ENCODE peak calls at places on chromosome 18, in ten cellular contexts. E is fibroblast of mammary gland; J is transverse colon; M is hypothalamus; C is neural progenitor cell; A is T-helper 1 cell; D is stimulated activated CD4-positive, alpha-beta T cell treated with anti-CD3 and anti-CD28 coated beads, Interleukin-15, amount 100 ng/mL, for 1 hour; V is CD4-positive, alpha-beta T cell; I is NCI-H1417; G is non-pigmented ciliary epithelial cell. L is an unnamed sample.

GRCh38 chr18:51480562-51481261 is 283.2 kb upstream of the MEX3C start:
- DNase-seq in E (no peak), J (no peak), M (no peak), C (no peak), A (no peak), D (no peak), V (no peak), I (no peak), G (no peak), L (no peak)

GRCh38 chr18:54043484-54044256 is 180.8 kb downstream of the MBD2 start:
- DNase-seq in E (peak; percentile 7), J (no peak), M (no peak), C (no peak), A (no peak), D (no peak), V (no peak), I (no peak), G (no peak), L (no peak)

GRCh38 chr18:42784612-42785011 is 330.9 kb downstream of the RIT2 start:
- DNase-seq in E (no peak), J (no peak), M (no peak), C (no peak), A (no peak), D (no peak), V (no peak), I (no peak), G (no peak), L (no peak)

GRCh38 chr18:50287028-50287440 is 458 bp downstream of the CXXC1 start:
- DNase-seq in E (no peak), J (no peak), M (no peak), C (no peak), A (no peak), D (no peak), V (no peak), I (no peak), G (no peak), L (no peak)

GRCh38 chr18:59881728-59882685 is 17.8 kb upstream of the PMAIP1 start:
- DNase-seq in E (peak; percentile 43), J (peak; percentile 52), M (no peak), C (no peak), A (no peak), D (no peak), V (no peak), I (peak; percentile 95), G (no peak), L (peak; percentile 13)

GRCh38 chr18:30034818-30035217 is 1007.7 kb downstream of the DSC3 start:
- DNase-seq in E (no peak), J (no peak), M (no peak), C (no peak), A (no peak), D (no peak), V (no peak), I (no peak), G (no peak), L (no peak)

GRCh38 chr18:26322892-26323653 is 96.8 kb downstream of the TAF4B start:
- DNase-seq in E (peak; percentile 67), J (no peak), M (no peak), C (no peak), A (no peak), D (no peak), V (no peak), I (no peak), G (peak; percentile 49), L (no peak)

GRCh38 chr18:76986391-76986790 is 146.2 kb downstream of the MBP start:
- DNase-seq in E (no peak), J (no peak), M (no peak), C (no peak), A (no peak), D (no peak), V (no peak), I (no peak), G (no peak), L (no peak)

GRCh38 chr18:39496986-39497385 is 1931.4 kb upstream of the CELF4 start:
- DNase-seq in E (no peak), J (no peak), M (no peak), C (no peak), A (no peak), D (no peak), V (no peak), I (no peak), G (no peak), L (no peak)

GRCh38 chr18:32378705-32379104 is 92.0 kb downstream of the GAREM1 start:
- DNase-seq in E (peak; percentile 90), J (no peak), M (no peak), C (no peak), A (no peak), D (no peak), V (no peak), I (peak; percentile 24), G (peak; percentile 40), L (peak; percentile 62)

GRCh38 chr18:76580288-76580962 is 85.4 kb upstream of the ZNF516 start:
- DNase-seq in E (no peak), J (no peak), M (no peak), C (no peak), A (no peak), D (no peak), V (no peak), I (no peak), G (no peak), L (no peak)

GRCh38 chr18:68611301-68611700 is 103.6 kb downstream of the TMX3 start:
- DNase-seq in E (no peak), J (no peak), M (no peak), C (no peak), A (no peak), D (no peak), V (no peak), I (no peak), G (no peak), L (no peak)

GRCh38 chr18:79626905-79627749 is 52.5 kb upstream of the CTDP1 start:
- DNase-seq in E (no peak), J (no peak), M (no peak), C (no peak), A (no peak), D (no peak), V (no peak), I (no peak), G (no peak), L (no peak)

GRCh38 chr18:13381907-13382682 is 163.5 kb downstream of the LDLRAD4 start:
- DNase-seq in E (peak; percentile 57), J (peak; percentile 66), M (no peak), C (no peak), A (peak; percentile 43), D (no peak), V (peak; percentile 38), I (peak; percentile 63), G (peak; percentile 46), L (peak; percentile 32)

GRCh38 chr18:27045342-27045741 is 139.8 kb downstream of the CHST9 start:
- DNase-seq in E (no peak), J (no peak), M (no peak), C (no peak), A (no peak), D (no peak), V (no peak), I (no peak), G (no peak), L (no peak)

GRCh38 chr18:2948038-2948437 is 64.9 kb downstream of the LPIN2 start:
- DNase-seq in E (peak; percentile 65), J (no peak), M (no peak), C (peak; percentile 16), A (no peak), D (no peak), V (no peak), I (peak; percentile 20), G (peak; percentile 14), L (peak; percentile 8)

GRCh38 chr18:11728247-11728646 is 39.2 kb downstream of the GNAL start:
- DNase-seq in E (peak; percentile 28), J (no peak), M (no peak), C (peak; percentile 60), A (no peak), D (no peak), V (no peak), I (peak; percentile 16), G (no peak), L (no peak)

GRCh38 chr18:58297198-58297597 is 253.2 kb downstream of the NEDD4L start:
- DNase-seq in E (peak; percentile 56), J (no peak), M (no peak), C (no peak), A (no peak), D (no peak), V (no peak), I (no peak), G (no peak), L (no peak)